ENCODE peak calls at places on chromosomes 1 and 21, in nine cellular contexts. One of them, this sample, is unnamed.

GRCh38 chr1:208107817-208108608 is 136.2 kb downstream of the PLXNA2 start:
- DNase-seq in neural progenitor cell: no peak
- DNase-seq in pancreas: no peak
- DNase-seq in mucosa of descending colon: no peak
- DNase-seq in adipocyte: peak; percentile 58
- DNase-seq in fibroblast of lung: peak; percentile 56
- DNase-seq in H9: no peak
- DNase-seq in cardiac muscle cell: peak; percentile 83
- DNase-seq in heart left ventricle: no peak
- DNase-seq in this sample: peak; percentile 69

GRCh38 chr1:52520149-52520548 is 32.7 kb downstream of the TUT4 start:
- DNase-seq in heart left ventricle: no peak
- DNase-seq in cardiac muscle cell: peak; percentile 17
- DNase-seq in adipocyte: peak; percentile 56
- DNase-seq in H9: no peak
- DNase-seq in neural progenitor cell: no peak
- DNase-seq in fibroblast of lung: peak; percentile 86
- DNase-seq in pancreas: no peak
- DNase-seq in mucosa of descending colon: no peak
- DNase-seq in this sample: no peak

GRCh38 chr1:30748098-30748698 is 9.4 kb downstream of the LAPTM5 start:
- DNase-seq in H9: no peak
- DNase-seq in pancreas: no peak
- DNase-seq in mucosa of descending colon: no peak
- DNase-seq in cardiac muscle cell: peak; percentile 24
- DNase-seq in neural progenitor cell: no peak
- DNase-seq in heart left ventricle: no peak
- DNase-seq in adipocyte: no peak
- DNase-seq in fibroblast of lung: peak; percentile 45
- DNase-seq in this sample: no peak

GRCh38 chr1:30183006-30183405 is 540.4 kb downstream of the MATN1 start:
- DNase-seq in mucosa of descending colon: no peak
- DNase-seq in heart left ventricle: no peak
- DNase-seq in H9: no peak
- DNase-seq in adipocyte: no peak
- DNase-seq in fibroblast of lung: no peak
- DNase-seq in pancreas: no peak
- DNase-seq in neural progenitor cell: no peak
- DNase-seq in cardiac muscle cell: no peak
- DNase-seq in this sample: no peak

GRCh38 chr1:177926201-177926600 is 43.7 kb downstream of the SEC16B start:
- DNase-seq in H9: no peak
- DNase-seq in cardiac muscle cell: no peak
- DNase-seq in pancreas: no peak
- DNase-seq in heart left ventricle: no peak
- DNase-seq in adipocyte: no peak
- DNase-seq in neural progenitor cell: no peak
- DNase-seq in fibroblast of lung: no peak
- DNase-seq in mucosa of descending colon: no peak
- DNase-seq in this sample: no peak

GRCh38 chr1:222777463-222777862 is 37.4 kb upstream of the DISP1 start:
- DNase-seq in H9: no peak
- DNase-seq in pancreas: no peak
- DNase-seq in neural progenitor cell: no peak
- DNase-seq in cardiac muscle cell: peak; percentile 90
- DNase-seq in adipocyte: peak; percentile 81
- DNase-seq in fibroblast of lung: peak; percentile 82
- DNase-seq in mucosa of descending colon: no peak
- DNase-seq in heart left ventricle: no peak
- DNase-seq in this sample: no peak

GRCh38 chr1:121458291-121459048 is 273.7 kb downstream of the SRGAP2C start:
- DNase-seq in fibroblast of lung: peak; percentile 2
- DNase-seq in pancreas: no peak
- DNase-seq in H9: no peak
- DNase-seq in adipocyte: peak; percentile 4
- DNase-seq in mucosa of descending colon: no peak
- DNase-seq in heart left ventricle: no peak
- DNase-seq in cardiac muscle cell: no peak
- DNase-seq in neural progenitor cell: no peak
- DNase-seq in this sample: no peak

GRCh38 chr1:60103186-60103585 is 29.6 kb upstream of the C1orf87 start:
- DNase-seq in neural progenitor cell: no peak
- DNase-seq in adipocyte: no peak
- DNase-seq in H9: no peak
- DNase-seq in pancreas: no peak
- DNase-seq in heart left ventricle: no peak
- DNase-seq in cardiac muscle cell: no peak
- DNase-seq in fibroblast of lung: no peak
- DNase-seq in mucosa of descending colon: no peak
- DNase-seq in this sample: no peak

GRCh38 chr1:94543893-94544635 is 2.5 kb upstream of the F3 start:
- DNase-seq in cardiac muscle cell: peak; percentile 72
- DNase-seq in mucosa of descending colon: no peak
- DNase-seq in neural progenitor cell: no peak
- DNase-seq in pancreas: no peak
- DNase-seq in adipocyte: no peak
- DNase-seq in heart left ventricle: no peak
- DNase-seq in H9: no peak
- DNase-seq in fibroblast of lung: peak; percentile 65
- DNase-seq in this sample: no peak

GRCh38 chr1:65904681-65905083 is 112.0 kb downstream of the PDE4B start:
- DNase-seq in neural progenitor cell: no peak
- DNase-seq in adipocyte: peak; percentile 41
- DNase-seq in fibroblast of lung: no peak
- DNase-seq in heart left ventricle: no peak
- DNase-seq in cardiac muscle cell: peak; percentile 16
- DNase-seq in pancreas: no peak
- DNase-seq in mucosa of descending colon: no peak
- DNase-seq in H9: no peak
- DNase-seq in this sample: no peak

GRCh38 chr21:45108034-45108790 is 33.8 kb downstream of the ADARB1 start:
- DNase-seq in adipocyte: no peak
- DNase-seq in neural progenitor cell: no peak
- DNase-seq in heart left ventricle: no peak
- DNase-seq in H9: no peak
- DNase-seq in fibroblast of lung: no peak
- DNase-seq in pancreas: no peak
- DNase-seq in cardiac muscle cell: no peak
- DNase-seq in mucosa of descending colon: no peak
- DNase-seq in this sample: no peak

GRCh38 chr21:45105906-45106485 is 31.6 kb downstream of the ADARB1 start:
- DNase-seq in cardiac muscle cell: no peak
- DNase-seq in heart left ventricle: no peak
- DNase-seq in H9: no peak
- DNase-seq in pancreas: no peak
- DNase-seq in fibroblast of lung: no peak
- DNase-seq in mucosa of descending colon: no peak
- DNase-seq in neural progenitor cell: no peak
- DNase-seq in adipocyte: peak; percentile 9
- DNase-seq in this sample: no peak

GRCh38 chr21:45103966-45104520 is 29.7 kb downstream of the ADARB1 start:
- DNase-seq in neural progenitor cell: no peak
- DNase-seq in heart left ventricle: no peak
- DNase-seq in H9: no peak
- DNase-seq in mucosa of descending colon: no peak
- DNase-seq in pancreas: no peak
- DNase-seq in fibroblast of lung: no peak
- DNase-seq in adipocyte: no peak
- DNase-seq in cardiac muscle cell: no peak
- DNase-seq in this sample: no peak

GRCh38 chr21:45102391-45102932 is 28.1 kb downstream of the ADARB1 start:
- DNase-seq in pancreas: no peak
- DNase-seq in cardiac muscle cell: peak; percentile 65
- DNase-seq in H9: no peak
- DNase-seq in adipocyte: peak; percentile 81
- DNase-seq in mucosa of descending colon: no peak
- DNase-seq in neural progenitor cell: no peak
- DNase-seq in heart left ventricle: no peak
- DNase-seq in fibroblast of lung: peak; percentile 27
- DNase-seq in this sample: no peak

DNA sequence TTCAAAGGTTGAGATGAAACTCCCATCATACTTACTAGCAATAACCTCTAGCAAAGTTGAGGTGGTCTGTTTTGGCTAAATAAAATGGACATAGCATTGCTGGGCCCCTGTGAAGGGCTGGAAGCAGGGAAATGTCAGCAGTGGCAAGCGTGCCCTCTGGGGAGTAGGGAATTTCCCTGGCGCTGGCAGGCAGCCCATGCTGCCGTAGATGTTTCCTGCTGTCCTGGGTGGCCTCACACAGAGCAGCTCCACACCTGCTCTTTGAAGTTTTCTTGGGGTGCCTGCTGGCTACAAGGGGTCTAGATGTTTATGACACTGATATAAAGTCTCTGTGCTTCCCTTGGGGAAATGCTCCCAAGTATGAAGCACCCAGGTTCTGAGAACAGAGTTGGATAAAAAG is 30.2 kb downstream of the ADARB1 start:
- DNase-seq in fibroblast of lung: no peak
- DNase-seq in mucosa of descending colon: peak; percentile 66
- DNase-seq in heart left ventricle: no peak
- DNase-seq in cardiac muscle cell: peak; percentile 32
- DNase-seq in neural progenitor cell: no peak
- DNase-seq in adipocyte: no peak
- DNase-seq in pancreas: no peak
- DNase-seq in H9: no peak
- DNase-seq in this sample: no peak
- H3K4me1 ChIP-seq in fibroblast of lung: no peaks in the 10 kb centered on the region
- H3K4me1 ChIP-seq in mucosa of descending colon: peaks cover 5% of the 10 kb centered on the region
- H3K4me1 ChIP-seq in heart left ventricle: peaks cover 37% of the 10 kb centered on the region
- H3K4me1 ChIP-seq in cardiac muscle cell: peaks cover 12% of the 10 kb centered on the region
- H3K4me1 ChIP-seq in neural progenitor cell: peaks cover 15% of the 10 kb centered on the region
- H3K4me1 ChIP-seq in adipocyte: peaks cover 26% of the 10 kb centered on the region
- H3K4me1 ChIP-seq in pancreas: peaks cover 7% of the 10 kb centered on the region
- H3K4me1 ChIP-seq in H9: no peaks in the 10 kb centered on the region
- H3K4me1 ChIP-seq in this sample: peaks cover 4% of the 10 kb centered on the region

DNA sequence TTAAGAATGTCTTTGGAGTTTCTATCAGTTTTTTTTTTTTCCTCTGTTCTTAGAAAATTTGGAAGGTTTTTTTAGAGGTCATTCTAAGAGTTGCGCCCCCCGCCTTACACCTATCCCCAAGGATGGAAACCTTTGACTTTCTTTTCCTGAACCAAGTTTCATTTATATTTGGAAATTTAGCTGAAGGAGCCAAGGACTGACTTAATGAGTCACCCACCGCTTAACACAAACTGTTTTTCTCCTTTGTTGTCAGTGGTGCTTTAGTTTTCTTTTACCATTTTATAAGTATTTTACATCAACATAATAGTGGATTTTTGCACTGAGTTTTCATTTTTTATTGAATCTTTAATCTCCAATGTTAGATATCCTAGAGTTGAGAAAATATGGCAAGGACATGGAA is 25.3 kb downstream of the USP25 start:
- DNase-seq in fibroblast of lung: no peak
- DNase-seq in neural progenitor cell: no peak
- DNase-seq in cardiac muscle cell: no peak
- DNase-seq in adipocyte: no peak
- DNase-seq in mucosa of descending colon: no peak
- DNase-seq in H9: no peak
- DNase-seq in heart left ventricle: no peak
- DNase-seq in pancreas: no peak
- DNase-seq in this sample: no peak
- H3K4me1 ChIP-seq in fibroblast of lung: no peaks in the 10 kb centered on the region
- H3K4me1 ChIP-seq in neural progenitor cell: peaks cover 27% of the 10 kb centered on the region
- H3K4me1 ChIP-seq in cardiac muscle cell: peaks cover 4% of the 10 kb centered on the region
- H3K4me1 ChIP-seq in adipocyte: peaks cover 31% of the 10 kb centered on the region
- H3K4me1 ChIP-seq in mucosa of descending colon: peaks cover 34% of the 10 kb centered on the region
- H3K4me1 ChIP-seq in H9: peaks cover 10% of the 10 kb centered on the region
- H3K4me1 ChIP-seq in heart left ventricle: peaks cover 12% of the 10 kb centered on the region
- H3K4me1 ChIP-seq in pancreas: peaks cover 20% of the 10 kb centered on the region
- H3K4me1 ChIP-seq in this sample: peaks cover 6% of the 10 kb centered on the region

DNA sequence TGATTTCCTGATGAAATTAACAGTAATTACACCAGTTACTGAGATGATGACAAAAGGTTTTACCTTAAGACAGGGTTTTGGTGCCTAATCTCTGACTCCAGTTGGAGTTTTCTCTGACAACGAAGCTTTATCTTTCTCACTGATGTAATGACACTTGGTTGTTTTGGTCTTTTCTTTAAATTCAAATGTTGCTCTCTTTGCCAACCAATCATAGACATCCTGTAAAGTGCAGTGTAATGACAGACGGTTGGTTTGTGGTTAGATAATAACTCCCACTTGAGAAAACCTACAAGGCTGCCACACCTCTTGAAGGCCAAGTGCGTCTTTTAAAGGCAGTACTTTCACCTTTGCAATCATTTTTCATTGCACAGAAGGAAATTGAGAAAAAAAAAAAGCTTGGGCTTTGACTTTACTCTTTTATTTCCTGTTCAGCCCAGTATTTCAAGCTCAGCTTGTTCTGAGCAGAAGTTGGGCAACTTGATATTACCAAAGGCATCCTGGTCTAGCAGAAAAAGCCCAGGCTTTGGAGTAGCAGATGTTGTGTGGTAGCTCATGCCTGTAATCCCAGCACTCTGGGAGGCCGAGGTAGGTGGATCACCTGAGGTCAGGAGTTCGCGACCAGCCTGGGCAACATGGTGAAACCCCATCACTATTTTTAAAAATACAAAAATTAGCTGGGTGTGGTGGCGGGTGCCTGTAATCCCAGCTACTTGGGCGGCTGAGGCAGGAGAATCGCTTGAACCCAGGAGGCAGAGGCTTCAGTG is 14.9 kb downstream of the PDIK1L start:
- DNase-seq in H9: no peak
- DNase-seq in neural progenitor cell: no peak
- DNase-seq in adipocyte: no peak
- DNase-seq in heart left ventricle: no peak
- DNase-seq in pancreas: no peak
- DNase-seq in mucosa of descending colon: no peak
- DNase-seq in fibroblast of lung: no peak
- DNase-seq in cardiac muscle cell: peak; percentile 66
- DNase-seq in this sample: no peak
- H3K4me1 ChIP-seq in H9: no peaks in the 10 kb centered on the region
- H3K4me1 ChIP-seq in neural progenitor cell: no peaks in the 10 kb centered on the region
- H3K4me1 ChIP-seq in adipocyte: peaks cover 27% of the 10 kb centered on the region
- H3K4me1 ChIP-seq in heart left ventricle: peaks cover 5% of the 10 kb centered on the region
- H3K4me1 ChIP-seq in pancreas: peaks cover 65% of the 10 kb centered on the region
- H3K4me1 ChIP-seq in mucosa of descending colon: peaks cover 10% of the 10 kb centered on the region
- H3K4me1 ChIP-seq in fibroblast of lung: peaks cover 3% of the 10 kb centered on the region
- H3K4me1 ChIP-seq in cardiac muscle cell: peaks cover 20% of the 10 kb centered on the region
- H3K4me1 ChIP-seq in this sample: no peaks in the 10 kb centered on the region

DNA sequence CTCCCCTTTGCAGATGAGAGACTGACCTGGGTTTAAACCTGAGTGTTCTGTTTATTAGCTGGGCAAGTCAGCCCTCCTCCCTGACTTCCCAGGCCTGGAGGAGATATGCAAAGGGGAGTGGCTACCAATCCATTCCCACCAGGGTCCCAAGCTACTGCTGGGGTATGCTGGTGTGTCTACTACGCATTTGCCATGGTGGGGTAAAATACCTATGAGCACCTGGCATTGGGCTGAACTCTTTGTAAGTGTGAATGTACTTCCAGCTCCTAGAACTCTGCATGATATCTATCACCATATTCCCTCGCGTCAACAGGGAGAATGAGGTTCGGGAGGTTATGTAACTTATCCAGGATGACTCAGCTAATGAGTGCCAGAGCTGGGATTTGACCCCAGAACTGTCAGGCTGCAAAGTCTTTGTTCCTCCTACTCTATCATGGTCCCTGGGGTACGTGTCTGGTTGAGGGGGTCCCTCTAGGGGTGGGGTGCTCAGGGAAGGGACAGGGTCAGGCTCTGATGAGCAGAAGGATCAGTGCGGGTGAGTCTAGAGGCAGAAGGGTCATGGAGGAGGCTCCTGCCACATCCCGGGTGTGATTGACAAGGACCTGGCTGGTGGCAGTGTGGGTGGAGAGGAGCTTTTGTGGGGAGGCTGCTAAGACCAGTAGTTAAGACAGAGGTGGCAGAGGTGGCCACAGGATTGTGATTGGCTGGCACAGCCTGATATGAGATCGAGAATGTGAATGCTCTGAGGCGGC is 16.7 kb downstream of the AMPD2 start:
- DNase-seq in fibroblast of lung: peak; percentile 47
- DNase-seq in heart left ventricle: no peak
- DNase-seq in pancreas: no peak
- DNase-seq in mucosa of descending colon: no peak
- DNase-seq in H9: peak; percentile 55
- DNase-seq in neural progenitor cell: no peak
- DNase-seq in cardiac muscle cell: peak; percentile 70
- DNase-seq in adipocyte: peak; percentile 35
- DNase-seq in this sample: no peak
- H3K4me1 ChIP-seq in fibroblast of lung: peaks cover 10% of the 10 kb centered on the region
- H3K4me1 ChIP-seq in heart left ventricle: no peaks in the 10 kb centered on the region
- H3K4me1 ChIP-seq in pancreas: no peaks in the 10 kb centered on the region
- H3K4me1 ChIP-seq in mucosa of descending colon: peaks cover 13% of the 10 kb centered on the region
- H3K4me1 ChIP-seq in H9: peaks cover 7% of the 10 kb centered on the region
- H3K4me1 ChIP-seq in neural progenitor cell: peaks cover 30% of the 10 kb centered on the region
- H3K4me1 ChIP-seq in cardiac muscle cell: peaks cover 8% of the 10 kb centered on the region
- H3K4me1 ChIP-seq in adipocyte: peaks cover 12% of the 10 kb centered on the region
- H3K4me1 ChIP-seq in this sample: peaks cover 8% of the 10 kb centered on the region